ENCODE peak calls at places on chromosomes 4 and X, in seven cellular contexts. One of them, this sample, is unnamed.

GRCh38 chr4:141458501-141458900 is 177.9 kb upstream of the IL15 start:
- DNase-seq in GM12891: no peak
- DNase-seq in HepG2: no peak
- DNase-seq in SK-N-SH: no peak
- DNase-seq in GM12878: no peak
- DNase-seq in H1: no peak
- DNase-seq in K562: no peak
- DNase-seq in this sample: no peak

GRCh38 chr4:172975651-172976229 is 192.9 kb upstream of the GALNT7 start:
- DNase-seq in GM12891: no peak
- DNase-seq in HepG2: no peak
- DNase-seq in SK-N-SH: no peak
- DNase-seq in GM12878: no peak
- DNase-seq in H1: no peak
- DNase-seq in K562: no peak
- DNase-seq in this sample: no peak

GRCh38 chr4:3045500-3045850 is 28.9 kb downstream of the HTT-AS start:
- DNase-seq in GM12891: no peak
- DNase-seq in HepG2: no peak
- DNase-seq in SK-N-SH: no peak
- DNase-seq in GM12878: no peak
- DNase-seq in H1: no peak
- DNase-seq in K562: no peak
- DNase-seq in this sample: no peak

GRCh38 chr4:129378346-129378745 is 282.4 kb downstream of the C4orf33 start:
- DNase-seq in GM12891: no peak
- DNase-seq in HepG2: no peak
- DNase-seq in SK-N-SH: no peak
- DNase-seq in GM12878: no peak
- DNase-seq in H1: no peak
- DNase-seq in K562: no peak
- DNase-seq in this sample: no peak

GRCh38 chrX:68910743-68911142 is 81.9 kb downstream of the EFNB1 start:
- DNase-seq in GM12891: no peak
- DNase-seq in HepG2: no peak
- DNase-seq in SK-N-SH: no peak
- DNase-seq in GM12878: no peak
- DNase-seq in H1: no peak
- DNase-seq in K562: no peak
- DNase-seq in this sample: no peak

GRCh38 chr4:39452153-39452859 is 6.4 kb downstream of the RPL9 start:
- DNase-seq in GM12891: no peak
- DNase-seq in HepG2: no peak
- DNase-seq in SK-N-SH: no peak
- DNase-seq in GM12878: no peak
- DNase-seq in H1: no peak
- DNase-seq in K562: no peak
- DNase-seq in this sample: no peak

GRCh38 chrX:11261260-11261659 is 32.0 kb upstream of the AMELX start:
- DNase-seq in GM12891: no peak
- DNase-seq in HepG2: no peak
- DNase-seq in SK-N-SH: no peak
- DNase-seq in GM12878: no peak
- DNase-seq in H1: no peak
- DNase-seq in K562: no peak
- DNase-seq in this sample: no peak

GRCh38 chrX:3743821-3744439 is 30.5 kb upstream of the PRKX start:
- DNase-seq in GM12891: no peak
- DNase-seq in HepG2: no peak
- DNase-seq in SK-N-SH: no peak
- DNase-seq in GM12878: no peak
- DNase-seq in H1: no peak
- DNase-seq in K562: no peak
- DNase-seq in this sample: no peak

GRCh38 chrX:123731987-123732678 is 719 bp downstream of the THOC2 start:
- DNase-seq in GM12891: no peak
- DNase-seq in HepG2: no peak
- DNase-seq in SK-N-SH: peak; percentile 44
- DNase-seq in GM12878: no peak
- DNase-seq in H1: no peak
- DNase-seq in K562: peak; percentile 17
- DNase-seq in this sample: no peak

GRCh38 chr4:182521006-182521405 is 277.8 kb downstream of the TENM3 start:
- DNase-seq in GM12891: no peak
- DNase-seq in HepG2: no peak
- DNase-seq in SK-N-SH: no peak
- DNase-seq in GM12878: no peak
- DNase-seq in H1: no peak
- DNase-seq in K562: no peak
- DNase-seq in this sample: no peak

GRCh38 chr4:39348371-39349265 is 17.5 kb downstream of the RFC1 start:
- DNase-seq in GM12891: no peak
- DNase-seq in HepG2: peak; percentile 41
- DNase-seq in SK-N-SH: no peak
- DNase-seq in GM12878: no peak
- DNase-seq in H1: no peak
- DNase-seq in K562: peak; percentile 23
- DNase-seq in this sample: no peak

GRCh38 chr4:1573830-1574459 is 110.2 kb downstream of the FAM53A start:
- DNase-seq in GM12891: no peak
- DNase-seq in HepG2: no peak
- DNase-seq in SK-N-SH: no peak
- DNase-seq in GM12878: no peak
- DNase-seq in H1: no peak
- DNase-seq in K562: no peak
- DNase-seq in this sample: no peak

GRCh38 chrX:94045724-94046123 is 371.7 kb downstream of the FAM133A start:
- DNase-seq in GM12891: no peak
- DNase-seq in HepG2: no peak
- DNase-seq in SK-N-SH: no peak
- DNase-seq in GM12878: no peak
- DNase-seq in H1: no peak
- DNase-seq in K562: no peak
- DNase-seq in this sample: no peak

GRCh38 chrX:119758682-119759332 is 419 bp downstream of the SOWAHD start:
- DNase-seq in GM12891: no peak
- DNase-seq in HepG2: no peak
- DNase-seq in SK-N-SH: peak; percentile 67
- DNase-seq in GM12878: no peak
- DNase-seq in H1: no peak
- DNase-seq in K562: peak; percentile 50
- DNase-seq in this sample: no peak

GRCh38 chrX:150482537-150483217 is 85.7 kb upstream of the MTM1 start:
- DNase-seq in GM12891: no peak
- DNase-seq in HepG2: peak; percentile 9
- DNase-seq in SK-N-SH: no peak
- DNase-seq in GM12878: no peak
- DNase-seq in H1: no peak
- DNase-seq in K562: peak; percentile 14
- DNase-seq in this sample: no peak

GRCh38 chr4:170776983-170777382 is 687.2 kb upstream of the AADAT start:
- DNase-seq in GM12891: no peak
- DNase-seq in HepG2: no peak
- DNase-seq in SK-N-SH: no peak
- DNase-seq in GM12878: no peak
- DNase-seq in H1: no peak
- DNase-seq in K562: no peak
- DNase-seq in this sample: no peak

DNA sequence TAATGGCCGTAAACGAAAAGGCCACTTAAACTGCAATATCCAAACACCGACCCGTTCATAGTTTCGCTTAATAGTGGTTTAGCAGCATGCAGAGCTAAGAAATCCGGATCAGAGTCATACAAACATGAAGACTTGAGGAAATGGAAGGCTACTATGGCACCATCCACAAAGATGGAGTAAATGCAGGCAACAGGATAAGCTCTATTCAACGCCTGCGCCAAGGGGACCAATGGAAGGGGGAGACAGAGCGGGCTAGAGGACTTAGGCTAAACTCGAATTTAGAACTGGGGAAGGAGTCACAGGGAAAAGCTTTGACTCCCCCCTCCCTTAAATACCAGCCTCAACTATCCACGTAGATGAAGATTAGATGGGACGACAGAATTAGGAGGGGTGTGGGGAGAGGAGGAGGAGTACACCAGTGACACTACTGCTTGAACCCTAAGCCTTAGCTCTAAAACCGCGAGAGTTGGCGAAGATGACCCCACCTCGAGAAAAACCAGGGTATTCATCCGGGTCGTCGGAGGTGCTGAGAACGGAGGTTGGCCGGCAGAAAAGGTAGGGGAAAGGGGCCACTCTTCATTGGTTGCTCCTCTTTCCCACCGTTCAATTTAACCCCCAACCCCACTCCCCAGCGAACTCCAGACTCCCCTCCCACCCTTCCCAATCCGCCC is 3.5 kb downstream of the HUWE1 start:
- DNase-seq in GM12891: no peak
- DNase-seq in HepG2: peak; percentile 43
- DNase-seq in SK-N-SH: peak; percentile 47
- DNase-seq in GM12878: no peak
- DNase-seq in H1: no peak
- DNase-seq in K562: peak; percentile 26
- DNase-seq in this sample: no peak
- TF ChIP-seq TAF1 in GM12891: no peak
- TF ChIP-seq TAF1 in HepG2: no peak
- TF ChIP-seq TAF1 in SK-N-SH: no peak
- TF ChIP-seq TAF1 in GM12878: no peak
- TF ChIP-seq TAF1 in H1: no peak
- TF ChIP-seq TAF1 in K562: no peak
- TF ChIP-seq TAF1 in this sample: no peak

GRCh38 chr4:93809773-93810172 is 18.8 kb upstream of the ATOH1 start:
- DNase-seq in GM12891: no peak
- DNase-seq in HepG2: no peak
- DNase-seq in SK-N-SH: no peak
- DNase-seq in GM12878: no peak
- DNase-seq in H1: no peak
- DNase-seq in K562: no peak
- DNase-seq in this sample: no peak
- TF ChIP-seq TAF1 in GM12891: no peak
- TF ChIP-seq TAF1 in HepG2: no peak
- TF ChIP-seq TAF1 in SK-N-SH: no peak
- TF ChIP-seq TAF1 in GM12878: no peak
- TF ChIP-seq TAF1 in H1: no peak
- TF ChIP-seq TAF1 in K562: no peak
- TF ChIP-seq TAF1 in this sample: no peak

GRCh38 chr4:22094217-22094616 is 145.6 kb upstream of the KCNIP4 start:
- DNase-seq in GM12891: no peak
- DNase-seq in HepG2: no peak
- DNase-seq in SK-N-SH: no peak
- DNase-seq in GM12878: no peak
- DNase-seq in H1: no peak
- DNase-seq in K562: no peak
- DNase-seq in this sample: no peak

DNA sequence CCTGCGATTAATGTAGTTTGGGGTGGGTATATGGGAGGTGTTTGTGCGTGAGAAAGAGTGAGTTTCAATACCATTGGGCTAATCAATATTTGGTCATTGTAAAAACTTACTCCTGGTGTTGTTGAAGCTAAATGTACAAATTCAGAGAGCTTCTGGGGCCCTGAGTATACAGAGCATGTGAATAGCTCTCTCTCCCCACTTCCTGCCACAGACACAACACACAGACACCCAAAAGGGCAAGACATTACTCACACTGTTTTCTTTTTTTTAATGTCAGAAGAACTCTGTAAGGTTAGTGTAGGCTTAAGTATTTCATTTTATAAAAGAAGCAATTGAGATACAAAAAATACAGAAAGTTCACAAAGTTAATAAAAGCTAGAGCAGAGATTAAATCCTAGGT is 151.3 kb upstream of the KCNIP4 start:
- DNase-seq in GM12891: no peak
- DNase-seq in HepG2: no peak
- DNase-seq in SK-N-SH: no peak
- DNase-seq in GM12878: no peak
- DNase-seq in H1: no peak
- DNase-seq in K562: no peak
- DNase-seq in this sample: no peak
- TF ChIP-seq TAF1 in GM12891: no peak
- TF ChIP-seq TAF1 in HepG2: no peak
- TF ChIP-seq TAF1 in SK-N-SH: no peak
- TF ChIP-seq TAF1 in GM12878: no peak
- TF ChIP-seq TAF1 in H1: no peak
- TF ChIP-seq TAF1 in K562: no peak
- TF ChIP-seq TAF1 in this sample: no peak

GRCh38 chr4:51825341-51825740 is 17.6 kb upstream of the DCUN1D4 start:
- DNase-seq in GM12891: no peak
- DNase-seq in HepG2: no peak
- DNase-seq in SK-N-SH: no peak
- DNase-seq in GM12878: no peak
- DNase-seq in H1: no peak
- DNase-seq in K562: no peak
- DNase-seq in this sample: no peak
- TF ChIP-seq TAF1 in GM12891: no peak
- TF ChIP-seq TAF1 in HepG2: no peak
- TF ChIP-seq TAF1 in SK-N-SH: no peak
- TF ChIP-seq TAF1 in GM12878: no peak
- TF ChIP-seq TAF1 in H1: no peak
- TF ChIP-seq TAF1 in K562: no peak
- TF ChIP-seq TAF1 in this sample: no peak

GRCh38 chrX:107750263-107750662 is 25.3 kb downstream of the TSC22D3 start:
- DNase-seq in GM12891: no peak
- DNase-seq in HepG2: no peak
- DNase-seq in SK-N-SH: no peak
- DNase-seq in GM12878: no peak
- DNase-seq in H1: no peak
- DNase-seq in K562: no peak
- DNase-seq in this sample: no peak
- TF ChIP-seq TAF1 in GM12891: no peak
- TF ChIP-seq TAF1 in HepG2: no peak
- TF ChIP-seq TAF1 in SK-N-SH: no peak
- TF ChIP-seq TAF1 in GM12878: no peak
- TF ChIP-seq TAF1 in H1: no peak
- TF ChIP-seq TAF1 in K562: no peak
- TF ChIP-seq TAF1 in this sample: no peak

DNA sequence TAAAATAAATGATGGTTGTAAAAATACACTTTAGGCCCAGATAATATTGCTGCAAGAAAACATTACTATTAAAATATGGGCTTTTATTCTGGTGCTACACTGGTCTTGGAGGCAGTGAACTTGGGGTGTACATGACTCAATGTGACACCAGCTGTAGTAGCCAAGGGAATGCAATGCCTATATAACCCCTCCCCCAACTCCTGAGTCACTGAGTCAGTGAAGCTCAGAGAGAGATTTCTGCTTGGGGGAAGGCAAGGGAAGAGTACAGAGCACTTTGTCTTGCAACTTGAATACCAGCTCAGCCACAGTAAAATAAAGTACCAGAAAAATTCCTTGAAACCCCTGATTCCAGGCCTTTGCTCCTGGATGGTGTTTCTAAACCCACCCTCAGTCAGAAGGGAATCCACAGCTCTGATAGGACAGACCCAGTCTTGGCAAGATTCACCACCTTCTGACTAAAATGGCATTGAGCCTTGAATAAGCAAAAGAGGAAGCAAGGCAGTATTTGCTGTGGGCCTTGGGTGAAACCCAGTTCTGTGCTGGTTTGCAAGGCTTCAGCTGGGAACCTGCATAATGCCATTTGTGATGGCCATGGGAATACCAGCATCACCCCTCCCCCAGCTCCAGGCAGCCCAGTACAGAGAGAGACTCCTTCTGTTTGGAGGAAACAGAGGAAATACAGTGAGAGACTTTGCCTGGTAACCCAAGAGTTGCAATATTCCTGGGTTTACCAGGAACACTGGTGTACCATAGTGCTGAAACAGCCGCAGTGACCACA is 209.9 kb downstream of the IQCM start:
- DNase-seq in GM12891: no peak
- DNase-seq in HepG2: no peak
- DNase-seq in SK-N-SH: no peak
- DNase-seq in GM12878: no peak
- DNase-seq in H1: no peak
- DNase-seq in K562: no peak
- DNase-seq in this sample: no peak
- TF ChIP-seq TAF1 in GM12891: no peak
- TF ChIP-seq TAF1 in HepG2: no peak
- TF ChIP-seq TAF1 in SK-N-SH: no peak
- TF ChIP-seq TAF1 in GM12878: no peak
- TF ChIP-seq TAF1 in H1: no peak
- TF ChIP-seq TAF1 in K562: no peak
- TF ChIP-seq TAF1 in this sample: no peak

This sample was measured in GM12892.